ENCODE peak calls at places on chromosome 6, in four cellular contexts. One of them, this sample, is unnamed.

GRCh38 chr6:126180585-126180984 is 159.3 kb upstream of the CENPW start:
- DNase-seq in breast epithelium: no peak
- DNase-seq in dorsolateral prefrontal cortex: no peak
- DNase-seq in upper lobe of right lung: no peak
- DNase-seq in this sample: peak; percentile 98

GRCh38 chr6:136113736-136114173 is 136.4 kb downstream of the MTFR2 start:
- DNase-seq in breast epithelium: no peak
- DNase-seq in dorsolateral prefrontal cortex: no peak
- DNase-seq in upper lobe of right lung: no peak
- DNase-seq in this sample: peak; percentile 83

GRCh38 chr6:13466304-13467215 is 20.8 kb downstream of the GFOD1 start:
- DNase-seq in breast epithelium: no peak
- DNase-seq in dorsolateral prefrontal cortex: no peak
- DNase-seq in upper lobe of right lung: no peak
- DNase-seq in this sample: no peak

GRCh38 chr6:15248451-15249370 is 2.8 kb downstream of the JARID2 start:
- DNase-seq in breast epithelium: peak; percentile 93
- DNase-seq in dorsolateral prefrontal cortex: peak; percentile 90
- DNase-seq in upper lobe of right lung: peak; percentile 96
- DNase-seq in this sample: peak; percentile 97

GRCh38 chr6:130018830-130019795 is 732 bp downstream of the L3MBTL3 start:
- DNase-seq in breast epithelium: no peak
- DNase-seq in dorsolateral prefrontal cortex: peak; percentile 48
- DNase-seq in upper lobe of right lung: no peak
- DNase-seq in this sample: peak; percentile 53

GRCh38 chr6:109892451-109893435 is 85.4 kb upstream of the GPR6 start:
- DNase-seq in breast epithelium: peak; percentile 71
- DNase-seq in dorsolateral prefrontal cortex: no peak
- DNase-seq in upper lobe of right lung: no peak
- DNase-seq in this sample: peak; percentile 85

GRCh38 chr6:116239856-116240255 is 14.0 kb downstream of the TSPYL4 start:
- DNase-seq in breast epithelium: no peak
- DNase-seq in dorsolateral prefrontal cortex: no peak
- DNase-seq in upper lobe of right lung: no peak
- DNase-seq in this sample: no peak

GRCh38 chr6:6461138-6461537 is 127.4 kb upstream of the LY86 start:
- DNase-seq in breast epithelium: no peak
- DNase-seq in dorsolateral prefrontal cortex: no peak
- DNase-seq in upper lobe of right lung: no peak
- DNase-seq in this sample: no peak

GRCh38 chr6:455006-455585 is 63.5 kb downstream of the IRF4 start:
- DNase-seq in breast epithelium: no peak
- DNase-seq in dorsolateral prefrontal cortex: no peak
- DNase-seq in upper lobe of right lung: no peak
- DNase-seq in this sample: peak; percentile 22

GRCh38 chr6:24410622-24411021 is 7.9 kb downstream of the MRS2 start:
- DNase-seq in breast epithelium: no peak
- DNase-seq in dorsolateral prefrontal cortex: no peak
- DNase-seq in upper lobe of right lung: no peak
- DNase-seq in this sample: no peak

GRCh38 chr6:45677381-45677992 is 299.8 kb upstream of the SUPT3H start:
- DNase-seq in breast epithelium: no peak
- DNase-seq in dorsolateral prefrontal cortex: no peak
- DNase-seq in upper lobe of right lung: no peak
- DNase-seq in this sample: peak; percentile 49

GRCh38 chr6:140201787-140202458 is 827.5 kb upstream of the CITED2 start:
- DNase-seq in breast epithelium: no peak
- DNase-seq in dorsolateral prefrontal cortex: no peak
- DNase-seq in upper lobe of right lung: no peak
- DNase-seq in this sample: no peak
- TF ChIP-seq CTCF in breast epithelium: no peak
- TF ChIP-seq CTCF in dorsolateral prefrontal cortex: no peak
- TF ChIP-seq CTCF in upper lobe of right lung: no peak
- TF ChIP-seq CTCF in this sample: no peak

GRCh38 chr6:144722925-144723324 is 437.8 kb downstream of the UTRN start:
- DNase-seq in breast epithelium: no peak
- DNase-seq in dorsolateral prefrontal cortex: no peak
- DNase-seq in upper lobe of right lung: no peak
- DNase-seq in this sample: no peak
- H3K4me3 ChIP-seq in breast epithelium: no peak overlapping the region
- H3K4me3 ChIP-seq in dorsolateral prefrontal cortex: no peak overlapping the region
- H3K4me3 ChIP-seq in upper lobe of right lung: no peak overlapping the region
- H3K4me3 ChIP-seq in this sample: no peak overlapping the region

GRCh38 chr6:74505391-74505790 is 700.5 kb downstream of the COL12A1 start:
- DNase-seq in breast epithelium: no peak
- DNase-seq in dorsolateral prefrontal cortex: no peak
- DNase-seq in upper lobe of right lung: no peak
- DNase-seq in this sample: no peak

GRCh38 chr6:74510878-74511277 is 695.0 kb downstream of the COL12A1 start:
- DNase-seq in breast epithelium: no peak
- DNase-seq in dorsolateral prefrontal cortex: no peak
- DNase-seq in upper lobe of right lung: no peak
- DNase-seq in this sample: peak; percentile 8

GRCh38 chr6:74507649-74508048 is 698.2 kb downstream of the COL12A1 start:
- DNase-seq in breast epithelium: no peak
- DNase-seq in dorsolateral prefrontal cortex: no peak
- DNase-seq in upper lobe of right lung: no peak
- DNase-seq in this sample: no peak

GRCh38 chr6:74504941-74505340 is 700.9 kb downstream of the COL12A1 start:
- DNase-seq in breast epithelium: no peak
- DNase-seq in dorsolateral prefrontal cortex: no peak
- DNase-seq in upper lobe of right lung: no peak
- DNase-seq in this sample: no peak
- TF ChIP-seq CTCF in breast epithelium: no peak
- TF ChIP-seq CTCF in dorsolateral prefrontal cortex: no peak
- TF ChIP-seq CTCF in upper lobe of right lung: no peak
- TF ChIP-seq CTCF in this sample: no peak

DNA sequence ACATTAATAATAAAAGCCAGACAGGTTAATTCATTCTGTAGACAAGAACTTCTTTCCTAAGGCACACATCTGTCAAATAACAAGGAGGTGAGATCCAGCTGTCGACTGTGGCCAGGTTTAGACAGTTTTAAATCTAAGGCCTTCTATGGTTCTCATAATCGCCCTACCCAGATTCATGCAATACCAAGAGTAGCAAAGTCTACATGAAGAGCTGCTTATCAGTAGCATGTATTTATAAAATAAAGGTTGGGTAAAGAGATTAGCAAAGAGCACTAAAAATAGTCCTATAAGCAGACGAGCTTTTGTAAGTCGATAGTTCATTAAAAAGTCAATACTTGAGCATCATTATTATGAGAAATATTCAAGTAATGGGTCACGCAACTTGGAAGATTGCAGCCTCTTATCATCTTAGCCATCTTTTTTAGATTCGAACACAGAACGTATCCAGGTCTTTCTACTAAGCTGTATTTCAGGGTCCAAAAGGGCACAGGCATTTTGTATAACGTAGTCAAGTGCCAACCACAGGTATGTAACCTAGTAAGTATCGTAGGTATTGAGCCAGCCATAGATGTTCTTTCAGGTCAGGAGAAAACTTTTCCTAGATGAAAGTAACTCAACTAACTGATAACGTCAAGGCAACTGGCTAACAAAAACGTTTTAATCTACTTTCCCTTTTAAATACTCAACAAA is 3.1 kb downstream of the CNKSR3 start:
- DNase-seq in breast epithelium: no peak
- DNase-seq in dorsolateral prefrontal cortex: no peak
- DNase-seq in upper lobe of right lung: no peak
- DNase-seq in this sample: no peak
- H3K4me3 ChIP-seq in breast epithelium: no peak overlapping the region
- H3K4me3 ChIP-seq in dorsolateral prefrontal cortex: no peak overlapping the region
- H3K4me3 ChIP-seq in upper lobe of right lung: no peak overlapping the region
- H3K4me3 ChIP-seq in this sample: no peak overlapping the region

GRCh38 chr6:79762370-79762769 is 131.2 kb downstream of the SH3BGRL2 start:
- DNase-seq in breast epithelium: no peak
- DNase-seq in dorsolateral prefrontal cortex: no peak
- DNase-seq in upper lobe of right lung: no peak
- DNase-seq in this sample: peak; percentile 22
- TF ChIP-seq CTCF in breast epithelium: no peak
- TF ChIP-seq CTCF in dorsolateral prefrontal cortex: no peak
- TF ChIP-seq CTCF in upper lobe of right lung: no peak
- TF ChIP-seq CTCF in this sample: peak; percentile 54

GRCh38 chr6:43076928-43077809 is 1.1 kb downstream of the PTK7 start:
- DNase-seq in breast epithelium: peak; percentile 63
- DNase-seq in dorsolateral prefrontal cortex: peak; percentile 43
- DNase-seq in upper lobe of right lung: peak; percentile 74
- DNase-seq in this sample: peak; percentile 67

GRCh38 chr6:43077981-43078411 is 1.9 kb downstream of the PTK7 start:
- DNase-seq in breast epithelium: no peak
- DNase-seq in dorsolateral prefrontal cortex: no peak
- DNase-seq in upper lobe of right lung: no peak
- DNase-seq in this sample: no peak

GRCh38 chr6:43074847-43075741 is 1.0 kb upstream of the PTK7 start:
- DNase-seq in breast epithelium: no peak
- DNase-seq in dorsolateral prefrontal cortex: no peak
- DNase-seq in upper lobe of right lung: no peak
- DNase-seq in this sample: no peak

GRCh38 chr6:43076093-43076927 is at the start of gene PTK7:
- DNase-seq in breast epithelium: peak; percentile 65
- DNase-seq in dorsolateral prefrontal cortex: peak; percentile 59
- DNase-seq in upper lobe of right lung: peak; percentile 85
- DNase-seq in this sample: peak; percentile 56

GRCh38 chr6:43075791-43076092 is 372 bp upstream of the PTK7 start:
- DNase-seq in breast epithelium: no peak
- DNase-seq in dorsolateral prefrontal cortex: no peak
- DNase-seq in upper lobe of right lung: no peak
- DNase-seq in this sample: no peak
- H3K4me3 ChIP-seq in breast epithelium: peak overlapping the region; percentile 88
- H3K4me3 ChIP-seq in dorsolateral prefrontal cortex: no peak overlapping the region
- H3K4me3 ChIP-seq in upper lobe of right lung: peak overlapping the region; percentile 74
- H3K4me3 ChIP-seq in this sample: peak overlapping the region; percentile 30

DNA sequence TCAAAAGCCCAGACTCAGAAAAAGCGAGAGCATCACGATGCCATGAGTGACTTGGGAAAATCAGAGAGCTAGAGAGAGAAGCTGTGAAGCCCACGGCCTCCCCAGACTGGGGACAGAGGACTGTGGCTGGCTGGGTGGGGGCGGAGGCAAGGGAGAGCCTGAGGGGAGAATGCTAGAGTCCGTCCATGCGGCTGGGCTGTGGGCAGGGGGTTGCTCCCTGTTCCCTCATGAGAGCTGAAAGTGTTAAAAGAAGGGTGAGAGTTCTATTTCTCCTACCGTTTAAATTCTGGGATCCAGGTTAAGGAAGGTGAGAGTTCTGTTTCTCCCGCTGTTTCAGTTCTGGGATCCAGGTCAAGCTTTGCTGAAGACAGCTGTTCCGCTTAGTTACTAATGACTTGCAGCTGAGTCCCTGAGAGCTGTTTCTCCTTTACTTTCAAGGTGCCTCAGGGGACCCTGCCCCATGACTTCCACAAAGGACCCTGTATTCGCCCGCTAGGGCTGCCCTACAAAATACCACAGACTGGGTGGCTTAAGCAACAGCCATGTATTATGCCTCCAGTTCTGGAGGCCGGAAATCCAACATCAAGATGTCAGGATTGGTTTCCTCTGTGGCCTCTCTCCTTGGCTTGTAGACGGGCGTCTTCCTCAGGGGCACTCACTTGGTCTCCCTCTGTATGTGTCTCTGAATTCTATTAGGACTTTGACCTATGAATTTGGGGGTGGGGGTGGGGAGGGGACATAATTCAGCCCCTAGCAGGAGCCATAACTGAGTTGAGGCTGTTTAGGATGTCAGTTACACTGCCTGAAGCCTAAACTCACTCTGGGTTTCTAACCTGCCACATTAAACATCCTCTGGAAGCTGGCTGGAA is 127.0 kb downstream of the PXDC1 start:
- DNase-seq in breast epithelium: peak; percentile 14
- DNase-seq in dorsolateral prefrontal cortex: no peak
- DNase-seq in upper lobe of right lung: no peak
- DNase-seq in this sample: no peak
- TF ChIP-seq CTCF in breast epithelium: no peak
- TF ChIP-seq CTCF in dorsolateral prefrontal cortex: no peak
- TF ChIP-seq CTCF in upper lobe of right lung: no peak
- TF ChIP-seq CTCF in this sample: no peak

GRCh38 chr6:29626948-29627761 is 5.8 kb downstream of the GABBR1 start:
- DNase-seq in breast epithelium: no peak
- DNase-seq in dorsolateral prefrontal cortex: no peak
- DNase-seq in upper lobe of right lung: no peak
- DNase-seq in this sample: no peak
- H3K4me3 ChIP-seq in breast epithelium: peak overlapping the region; percentile 79
- H3K4me3 ChIP-seq in dorsolateral prefrontal cortex: peak overlapping the region; percentile 74
- H3K4me3 ChIP-seq in upper lobe of right lung: peak overlapping the region; percentile 61
- H3K4me3 ChIP-seq in this sample: peak overlapping the region; percentile 62

GRCh38 chr6:73116330-73116729 is 109.0 kb downstream of the KHDC1L start:
- DNase-seq in breast epithelium: no peak
- DNase-seq in dorsolateral prefrontal cortex: no peak
- DNase-seq in upper lobe of right lung: no peak
- DNase-seq in this sample: no peak

GRCh38 chr6:73123632-73124329 is 101.5 kb downstream of the KHDC1L start:
- DNase-seq in breast epithelium: no peak
- DNase-seq in dorsolateral prefrontal cortex: no peak
- DNase-seq in upper lobe of right lung: no peak
- DNase-seq in this sample: no peak

GRCh38 chr6:73121421-73121993 is 103.8 kb downstream of the KHDC1L start:
- DNase-seq in breast epithelium: no peak
- DNase-seq in dorsolateral prefrontal cortex: no peak
- DNase-seq in upper lobe of right lung: no peak
- DNase-seq in this sample: peak; percentile 80
- TF ChIP-seq CTCF in breast epithelium: no peak
- TF ChIP-seq CTCF in dorsolateral prefrontal cortex: no peak
- TF ChIP-seq CTCF in upper lobe of right lung: no peak
- TF ChIP-seq CTCF in this sample: peak; percentile 48

GRCh38 chr6:166353507-166353906 is 11.2 kb upstream of the SFT2D1 start:
- DNase-seq in breast epithelium: no peak
- DNase-seq in dorsolateral prefrontal cortex: no peak
- DNase-seq in upper lobe of right lung: no peak
- DNase-seq in this sample: no peak

GRCh38 chr6:166348305-166348949 is 6.1 kb upstream of the SFT2D1 start:
- DNase-seq in breast epithelium: no peak
- DNase-seq in dorsolateral prefrontal cortex: no peak
- DNase-seq in upper lobe of right lung: no peak
- DNase-seq in this sample: peak; percentile 34

GRCh38 chr6:166354143-166354542 is 11.8 kb upstream of the SFT2D1 start:
- DNase-seq in breast epithelium: no peak
- DNase-seq in dorsolateral prefrontal cortex: no peak
- DNase-seq in upper lobe of right lung: no peak
- DNase-seq in this sample: no peak

GRCh38 chr6:166354965-166355364 is 12.6 kb upstream of the SFT2D1 start:
- DNase-seq in breast epithelium: no peak
- DNase-seq in dorsolateral prefrontal cortex: no peak
- DNase-seq in upper lobe of right lung: no peak
- DNase-seq in this sample: peak; percentile 8

DNA sequence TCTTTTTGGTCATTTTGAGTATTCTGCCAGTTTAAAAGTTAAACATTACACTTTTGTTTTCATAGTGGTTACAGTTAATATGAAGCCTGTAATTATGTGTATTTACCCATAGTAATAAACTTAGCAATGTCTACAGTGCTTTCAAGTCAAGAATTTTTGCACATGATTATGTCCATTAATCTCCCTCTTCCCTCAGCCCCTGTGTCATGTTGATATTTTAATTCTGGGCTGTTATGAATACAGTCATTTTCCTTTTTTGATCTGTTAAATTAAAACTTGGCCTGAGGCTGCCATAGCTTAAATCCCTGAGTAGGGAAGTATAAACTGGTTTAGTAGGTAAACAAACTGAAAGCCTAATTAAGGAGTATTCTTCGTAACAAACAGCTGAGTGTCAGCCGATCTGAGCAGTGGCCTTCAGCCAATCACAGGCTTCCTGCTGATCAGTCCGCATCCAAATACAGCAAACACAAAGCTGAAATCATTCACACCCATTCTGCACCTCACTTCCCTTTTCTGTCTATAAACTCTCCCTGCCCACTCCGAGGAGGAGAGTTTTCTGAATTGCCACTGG is 9.5 kb upstream of the SFT2D1 start:
- DNase-seq in breast epithelium: no peak
- DNase-seq in dorsolateral prefrontal cortex: no peak
- DNase-seq in upper lobe of right lung: no peak
- DNase-seq in this sample: peak; percentile 84
- H3K4me3 ChIP-seq in breast epithelium: no peak overlapping the region
- H3K4me3 ChIP-seq in dorsolateral prefrontal cortex: no peak overlapping the region
- H3K4me3 ChIP-seq in upper lobe of right lung: no peak overlapping the region
- H3K4me3 ChIP-seq in this sample: no peak overlapping the region

This sample was measured in epithelial cell of esophagus.